ENCODE peak calls at places on chromosomes 13 and 19, in four cellular contexts. H, I, E and Q are unnamed samples. For H3K27me3 and H3K36me3, the result is how much of the 10 kb centered on the place peaks cover.

GRCh38 chr19:3293560-3293959 is 69.1 kb downstream of the CELF5 start:
- DNase-seq in H (no peak), I (no peak), E (no peak), Q (no peak)

GRCh38 chr19:2231621-2232221 is 4.4 kb downstream of the PLEKHJ1 start:
- DNase-seq in H (no peak), I (no peak), E (no peak), Q (no peak)

GRCh38 chr19:913080-913748 is at the start of gene R3HDM4:
- DNase-seq in H (no peak), I (peak), E (peak), Q (no peak)

GRCh38 chr19:34961775-34962174 is 2.3 kb downstream of the ZNF792 start:
- DNase-seq in H (no peak), I (peak), E (no peak), Q (no peak)

GRCh38 chr13:111906816-111907215 is 160.1 kb upstream of the SOX1 start:
- DNase-seq in H (no peak), I (no peak), E (no peak), Q (no peak)

GRCh38 chr19:52415711-52416110 is 13.2 kb upstream of the ZNF534 start:
- DNase-seq in H (no peak), I (no peak), E (no peak), Q (no peak)

GRCh38 chr19:42271861-42272534 is 2.9 kb downstream of the CIC start:
- DNase-seq in H (no peak), I (peak), E (no peak), Q (no peak)

GRCh38 chr19:2455481-2456300 is 1.1 kb downstream of the LMNB2 start:
- DNase-seq in H (no peak), I (peak), E (no peak), Q (no peak)

GRCh38 chr13:33678906-33679657 is 138.9 kb upstream of the RFC3 start:
- DNase-seq in H (peak), I (peak), E (peak), Q (peak)

GRCh38 chr19:47848871-47849473 is 10.1 kb upstream of the TPRX2 start:
- DNase-seq in H (peak), I (no peak), E (no peak), Q (no peak)

GRCh38 chr13:101267656-101268055 is 148.7 kb downstream of the NALCN start:
- DNase-seq in H (no peak), I (no peak), E (no peak), Q (peak)

GRCh38 chr19:5690955-5691204 is 785 bp downstream of the RPL36 start:
- DNase-seq in H (no peak), I (no peak), E (no peak), Q (peak)

GRCh38 chr13:48542581-48543341 is 9.9 kb upstream of the RCBTB2 start:
- DNase-seq in H (peak), I (peak), E (no peak), Q (no peak)

GRCh38 chr19:38209671-38210457 is 14.2 kb downstream of the DPF1 start:
- DNase-seq in H (no peak), I (no peak), E (peak), Q (no peak)

GRCh38 chr19:13629687-13630357 is 123.5 kb upstream of the CACNA1A start:
- DNase-seq in H (no peak), I (no peak), E (no peak), Q (peak)

GRCh38 chr13:52405369-52405766 is 604 bp downstream of the THSD1 start:
- DNase-seq in H (no peak), I (no peak), E (no peak), Q (no peak)

GRCh38 chr19:34575206-34575605 is 93.6 kb downstream of the WTIP start:
- DNase-seq in H (no peak), I (no peak), E (no peak), Q (no peak)

GRCh38 chr13:43994999-43995859 is 115.5 kb downstream of the LACC1 start:
- DNase-seq in H (no peak), I (no peak), E (no peak), Q (no peak)

GRCh38 chr13:27977476-27978300 is 8.6 kb upstream of the CDX2 start:
- DNase-seq in H (no peak), I (no peak), E (no peak), Q (no peak)

GRCh38 chr13:99434258-99434788 is 66.9 kb upstream of the TM9SF2 start:
- DNase-seq in H (no peak), I (no peak), E (no peak), Q (no peak)

DNA sequence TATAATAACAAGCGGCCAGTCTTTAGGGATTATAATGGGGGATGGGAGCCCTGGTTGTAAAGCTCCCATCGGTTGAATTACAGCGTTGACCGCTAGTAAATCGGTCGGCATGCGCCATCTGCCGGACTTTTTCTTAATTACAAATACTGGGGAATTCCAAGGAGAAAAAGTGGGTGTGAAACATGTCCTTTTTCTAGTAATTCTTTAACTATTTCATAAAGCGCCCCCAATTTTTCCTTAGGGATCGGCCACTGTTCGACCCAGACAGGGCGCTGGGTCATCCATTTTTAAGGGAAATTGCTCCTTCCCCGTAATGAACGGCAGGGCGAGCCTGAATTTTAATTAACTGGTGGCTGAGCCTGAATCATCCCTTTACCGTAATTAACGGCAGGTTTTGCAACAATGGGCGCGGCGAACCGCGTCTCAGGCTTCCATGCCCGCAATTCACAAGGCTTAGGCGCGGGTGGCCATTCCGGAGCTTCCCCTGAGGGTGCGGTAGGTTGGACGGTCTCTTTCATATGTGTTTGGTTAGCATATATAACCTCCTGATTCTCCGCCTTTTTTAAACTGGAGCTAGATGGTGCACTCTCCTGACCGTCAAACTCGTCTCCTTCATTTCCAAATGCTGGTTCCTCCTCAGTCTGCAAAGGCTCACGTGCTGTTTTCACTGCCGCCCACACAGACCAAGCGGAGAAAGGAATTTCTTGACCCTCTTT is 30.2 kb upstream of the EVI5L start:
- DNase-seq in H (peak), I (peak), E (peak), Q (peak)
- H3K27me3 ChIP-seq in H (under half), I (under half), E (under half), Q (under half)

DNA sequence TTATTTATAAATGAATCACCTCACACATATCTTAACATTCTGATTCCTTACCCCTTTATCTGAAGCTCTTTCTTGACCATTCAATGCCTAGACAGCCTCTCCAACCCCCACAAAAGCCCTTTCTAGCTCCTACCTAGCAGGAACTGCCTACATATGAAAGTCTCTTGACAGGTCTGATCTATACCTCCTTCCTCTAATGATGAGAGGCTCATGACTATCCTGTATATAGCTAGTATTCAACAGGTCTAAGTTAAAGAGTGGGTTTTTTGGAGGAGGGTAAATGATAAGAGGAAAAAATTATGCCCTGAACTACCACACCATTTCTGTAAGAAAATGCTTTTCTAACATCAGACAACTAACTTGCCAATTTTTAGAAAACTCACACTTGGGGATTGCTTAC is 47.0 kb downstream of the RBM26 start:
- DNase-seq in H (no peak), I (no peak), E (no peak), Q (no peak)
- H3K36me3 ChIP-seq in H (under half), I (under half), E (half or more), Q (under half)

GRCh38 chr19:29667390-29667783 is 2.1 kb downstream of the PLEKHF1 start:
- DNase-seq in H (no peak), I (no peak), E (no peak), Q (no peak)

GRCh38 chr19:29665215-29665825 is at the start of gene PLEKHF1:
- DNase-seq in H (peak), I (peak), E (peak), Q (peak)

GRCh38 chr19:29664753-29665214 is 477 bp upstream of the PLEKHF1 start:
- DNase-seq in H (no peak), I (no peak), E (no peak), Q (no peak)

GRCh38 chr19:29666634-29667389 is 1.6 kb downstream of the PLEKHF1 start:
- DNase-seq in H (peak), I (peak), E (peak), Q (no peak)

GRCh38 chr19:29665826-29666633 is 769 bp downstream of the PLEKHF1 start:
- DNase-seq in H (peak), I (peak), E (no peak), Q (no peak)
- H3K27me3 ChIP-seq in H (under half), I (under half), E (under half), Q (under half)

DNA sequence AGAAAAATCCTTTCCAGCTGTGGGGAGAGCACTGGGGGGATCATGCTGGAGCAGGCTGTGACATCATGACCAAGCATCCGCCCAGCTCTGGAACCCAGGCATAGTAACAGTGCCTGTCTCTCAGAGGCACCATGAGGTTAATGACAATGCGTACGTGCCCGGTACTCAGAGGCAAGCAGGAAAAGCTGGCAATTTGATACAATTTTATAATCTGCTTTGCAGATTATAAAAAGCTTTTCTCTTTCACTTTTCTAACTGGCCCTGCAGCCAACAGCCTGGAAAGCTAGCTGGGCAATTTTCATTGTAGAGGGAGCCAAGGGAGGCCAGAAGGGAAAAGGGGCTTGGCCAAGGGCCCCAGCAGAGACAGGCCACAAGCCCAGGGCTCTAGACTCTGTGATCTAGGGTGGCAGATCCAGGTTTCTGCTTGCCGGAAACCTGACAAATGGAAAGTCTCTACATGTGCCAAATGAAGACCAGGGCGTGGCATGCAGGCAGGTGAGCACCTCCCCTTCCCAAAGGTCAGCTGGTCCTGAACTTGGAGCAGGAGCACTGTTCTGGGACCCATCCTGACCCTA is 22.7 kb downstream of the VRK3 start:
- DNase-seq in H (no peak), I (no peak), E (no peak), Q (no peak)
- H3K36me3 ChIP-seq in H (half or more), I (under half), E (half or more), Q (under half)

GRCh38 chr19:10009714-10010224 is 535 bp downstream of the COL5A3 start:
- DNase-seq in H (no peak), I (no peak), E (no peak), Q (no peak)
- H3K27me3 ChIP-seq in H (under half), I (under half), E (under half), Q (under half)

GRCh38 chr19:10320602-10321416 is 5.0 kb upstream of the FDX2 start:
- DNase-seq in H (no peak), I (no peak), E (no peak), Q (no peak)
- H3K36me3 ChIP-seq in H (half or more), I (under half), E (half or more), Q (under half)

DNA sequence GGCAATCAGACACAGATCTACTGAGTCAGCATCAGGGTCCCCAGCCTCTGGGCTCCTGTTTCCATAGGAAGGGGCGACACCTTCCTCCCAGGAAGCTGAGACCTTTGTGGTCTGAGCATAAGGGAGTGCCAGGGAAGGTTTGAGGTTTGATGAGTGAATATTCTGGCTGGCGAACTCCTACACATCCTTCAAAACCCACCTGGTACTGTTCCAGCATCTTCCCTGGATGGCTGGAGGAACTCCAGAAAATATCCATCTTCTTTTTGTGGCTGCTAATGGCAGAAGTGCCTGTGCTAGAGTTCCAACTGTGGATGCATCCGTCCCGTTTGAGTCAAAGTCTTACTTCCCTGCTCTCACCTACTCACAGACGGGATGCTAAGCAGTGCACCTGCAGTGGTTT is 9.2 kb downstream of the INSL3 start:
- DNase-seq in H (no peak), I (no peak), E (no peak), Q (no peak)
- H3K27me3 ChIP-seq in H (under half), I (under half), E (under half), Q (under half)

DNA sequence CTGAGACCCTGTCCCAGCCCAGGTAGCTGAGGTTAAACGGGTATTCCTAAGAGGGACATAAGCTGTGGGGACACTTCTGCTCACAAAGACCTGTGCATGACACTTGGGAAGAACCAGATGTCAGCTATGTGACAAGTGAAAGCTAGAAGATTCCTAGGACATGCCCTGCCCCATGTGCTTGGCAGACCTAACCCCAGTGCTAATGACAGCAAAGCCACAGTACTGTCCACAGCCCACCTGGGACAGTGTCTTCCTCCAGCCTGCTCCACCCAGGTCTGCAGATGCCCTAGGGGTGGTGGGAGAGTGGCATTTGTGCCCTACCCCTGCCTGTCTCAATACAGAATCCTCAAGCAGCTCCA is 18.4 kb upstream of the EPHX3 start:
- DNase-seq in H (no peak), I (no peak), E (no peak), Q (no peak)
- H3K36me3 ChIP-seq in H (under half), I (under half), E (half or more), Q (under half)